ENCODE peak calls at places on chromosomes 5 and 9, in four cellular contexts. One of them, this sample, is unnamed.

GRCh38 chr5:110338336-110339083 is 388.0 kb downstream of the TMEM232 start:
- DNase-seq in stimulated activated CD8-positive, alpha-beta memory T cell treated with anti-CD3 and anti-CD28 coated beads, Interleukin-4, amount 100 ng/mL, for 4 hours: no peak
- DNase-seq in iris pigment epithelial cell: no peak
- DNase-seq in ovary: no peak
- DNase-seq in this sample: no peak

GRCh38 chr5:149740866-149741459 is 10.9 kb downstream of the PPARGC1B start:
- DNase-seq in stimulated activated CD8-positive, alpha-beta memory T cell treated with anti-CD3 and anti-CD28 coated beads, Interleukin-4, amount 100 ng/mL, for 4 hours: no peak
- DNase-seq in iris pigment epithelial cell: no peak
- DNase-seq in ovary: no peak
- DNase-seq in this sample: no peak

GRCh38 chr9:14584571-14584970 is 108.7 kb downstream of the ZDHHC21 start:
- DNase-seq in stimulated activated CD8-positive, alpha-beta memory T cell treated with anti-CD3 and anti-CD28 coated beads, Interleukin-4, amount 100 ng/mL, for 4 hours: no peak
- DNase-seq in iris pigment epithelial cell: peak
- DNase-seq in ovary: no peak
- DNase-seq in this sample: no peak

GRCh38 chr5:82459626-82460025 is 181.5 kb upstream of the RPS23 start:
- DNase-seq in stimulated activated CD8-positive, alpha-beta memory T cell treated with anti-CD3 and anti-CD28 coated beads, Interleukin-4, amount 100 ng/mL, for 4 hours: no peak
- DNase-seq in iris pigment epithelial cell: no peak
- DNase-seq in ovary: no peak
- DNase-seq in this sample: no peak

GRCh38 chr9:87662808-87663528 is 63.0 kb upstream of the CTSL start:
- DNase-seq in stimulated activated CD8-positive, alpha-beta memory T cell treated with anti-CD3 and anti-CD28 coated beads, Interleukin-4, amount 100 ng/mL, for 4 hours: no peak
- DNase-seq in iris pigment epithelial cell: peak
- DNase-seq in ovary: peak
- DNase-seq in this sample: peak

GRCh38 chr9:129239946-129240490 is 62.0 kb upstream of the IER5L start:
- DNase-seq in stimulated activated CD8-positive, alpha-beta memory T cell treated with anti-CD3 and anti-CD28 coated beads, Interleukin-4, amount 100 ng/mL, for 4 hours: no peak
- DNase-seq in iris pigment epithelial cell: no peak
- DNase-seq in ovary: no peak
- DNase-seq in this sample: no peak

GRCh38 chr9:17064558-17064957 is 70.3 kb upstream of the CNTLN start:
- DNase-seq in stimulated activated CD8-positive, alpha-beta memory T cell treated with anti-CD3 and anti-CD28 coated beads, Interleukin-4, amount 100 ng/mL, for 4 hours: no peak
- DNase-seq in iris pigment epithelial cell: no peak
- DNase-seq in ovary: no peak
- DNase-seq in this sample: no peak

GRCh38 chr9:17082343-17082742 is 52.5 kb upstream of the CNTLN start:
- DNase-seq in stimulated activated CD8-positive, alpha-beta memory T cell treated with anti-CD3 and anti-CD28 coated beads, Interleukin-4, amount 100 ng/mL, for 4 hours: no peak
- DNase-seq in iris pigment epithelial cell: peak
- DNase-seq in ovary: peak
- DNase-seq in this sample: no peak

GRCh38 chr5:13664377-13664776 is 280.1 kb downstream of the DNAH5 start:
- DNase-seq in stimulated activated CD8-positive, alpha-beta memory T cell treated with anti-CD3 and anti-CD28 coated beads, Interleukin-4, amount 100 ng/mL, for 4 hours: no peak
- DNase-seq in iris pigment epithelial cell: peak
- DNase-seq in ovary: no peak
- DNase-seq in this sample: no peak

GRCh38 chr9:137277329-137278041 is at the start of gene TOR4A:
- DNase-seq in stimulated activated CD8-positive, alpha-beta memory T cell treated with anti-CD3 and anti-CD28 coated beads, Interleukin-4, amount 100 ng/mL, for 4 hours: no peak
- DNase-seq in iris pigment epithelial cell: peak
- DNase-seq in ovary: peak
- DNase-seq in this sample: no peak

GRCh38 chr9:121133104-121133816 is 58.5 kb downstream of the CNTRL start:
- DNase-seq in stimulated activated CD8-positive, alpha-beta memory T cell treated with anti-CD3 and anti-CD28 coated beads, Interleukin-4, amount 100 ng/mL, for 4 hours: peak
- DNase-seq in iris pigment epithelial cell: no peak
- DNase-seq in ovary: no peak
- DNase-seq in this sample: peak

GRCh38 chr9:4144869-4145268 is 155.0 kb downstream of the GLIS3 start:
- DNase-seq in stimulated activated CD8-positive, alpha-beta memory T cell treated with anti-CD3 and anti-CD28 coated beads, Interleukin-4, amount 100 ng/mL, for 4 hours: no peak
- DNase-seq in iris pigment epithelial cell: peak
- DNase-seq in ovary: no peak
- DNase-seq in this sample: no peak

GRCh38 chr5:97078958-97079357 is 63.5 kb downstream of the LIX1 start:
- DNase-seq in stimulated activated CD8-positive, alpha-beta memory T cell treated with anti-CD3 and anti-CD28 coated beads, Interleukin-4, amount 100 ng/mL, for 4 hours: no peak
- DNase-seq in iris pigment epithelial cell: no peak
- DNase-seq in ovary: no peak
- DNase-seq in this sample: no peak

GRCh38 chr9:88388886-88389617 is 808 bp downstream of the SPIN1 start:
- DNase-seq in stimulated activated CD8-positive, alpha-beta memory T cell treated with anti-CD3 and anti-CD28 coated beads, Interleukin-4, amount 100 ng/mL, for 4 hours: peak
- DNase-seq in iris pigment epithelial cell: peak
- DNase-seq in ovary: peak
- DNase-seq in this sample: no peak

GRCh38 chr5:74647096-74647495 is 6.6 kb upstream of the ENC1 start:
- DNase-seq in stimulated activated CD8-positive, alpha-beta memory T cell treated with anti-CD3 and anti-CD28 coated beads, Interleukin-4, amount 100 ng/mL, for 4 hours: no peak
- DNase-seq in iris pigment epithelial cell: no peak
- DNase-seq in ovary: no peak
- DNase-seq in this sample: no peak

GRCh38 chr9:16192403-16193017 is 639.7 kb downstream of the CCDC171 start:
- DNase-seq in stimulated activated CD8-positive, alpha-beta memory T cell treated with anti-CD3 and anti-CD28 coated beads, Interleukin-4, amount 100 ng/mL, for 4 hours: no peak
- DNase-seq in iris pigment epithelial cell: peak
- DNase-seq in ovary: no peak
- DNase-seq in this sample: no peak

GRCh38 chr5:35133186-35133585 is 85.4 kb upstream of the AGXT2 start:
- DNase-seq in stimulated activated CD8-positive, alpha-beta memory T cell treated with anti-CD3 and anti-CD28 coated beads, Interleukin-4, amount 100 ng/mL, for 4 hours: no peak
- DNase-seq in iris pigment epithelial cell: no peak
- DNase-seq in ovary: no peak
- DNase-seq in this sample: no peak

GRCh38 chr5:93107828-93108520 is 473.0 kb downstream of the NR2F1-AS1 start:
- DNase-seq in stimulated activated CD8-positive, alpha-beta memory T cell treated with anti-CD3 and anti-CD28 coated beads, Interleukin-4, amount 100 ng/mL, for 4 hours: no peak
- DNase-seq in iris pigment epithelial cell: no peak
- DNase-seq in ovary: no peak
- DNase-seq in this sample: no peak

GRCh38 chr5:53456366-53456765 is 24.1 kb upstream of the FST start:
- DNase-seq in stimulated activated CD8-positive, alpha-beta memory T cell treated with anti-CD3 and anti-CD28 coated beads, Interleukin-4, amount 100 ng/mL, for 4 hours: no peak
- DNase-seq in iris pigment epithelial cell: no peak
- DNase-seq in ovary: no peak
- DNase-seq in this sample: no peak

GRCh38 chr9:16601991-16602390 is 268.5 kb downstream of the BNC2 start:
- DNase-seq in stimulated activated CD8-positive, alpha-beta memory T cell treated with anti-CD3 and anti-CD28 coated beads, Interleukin-4, amount 100 ng/mL, for 4 hours: no peak
- DNase-seq in iris pigment epithelial cell: no peak
- DNase-seq in ovary: no peak
- DNase-seq in this sample: no peak

GRCh38 chr5:129120158-129120581 is 25.6 kb downstream of the ISOC1 start:
- DNase-seq in stimulated activated CD8-positive, alpha-beta memory T cell treated with anti-CD3 and anti-CD28 coated beads, Interleukin-4, amount 100 ng/mL, for 4 hours: no peak
- DNase-seq in iris pigment epithelial cell: no peak
- DNase-seq in ovary: no peak
- DNase-seq in this sample: no peak

GRCh38 chr9:77793909-77794308 is 145.8 kb upstream of the GNA14 start:
- DNase-seq in stimulated activated CD8-positive, alpha-beta memory T cell treated with anti-CD3 and anti-CD28 coated beads, Interleukin-4, amount 100 ng/mL, for 4 hours: no peak
- DNase-seq in iris pigment epithelial cell: peak
- DNase-seq in ovary: no peak
- DNase-seq in this sample: peak

GRCh38 chr9:18935521-18935920 is 97.5 kb downstream of the SAXO1 start:
- DNase-seq in stimulated activated CD8-positive, alpha-beta memory T cell treated with anti-CD3 and anti-CD28 coated beads, Interleukin-4, amount 100 ng/mL, for 4 hours: no peak
- DNase-seq in iris pigment epithelial cell: peak
- DNase-seq in ovary: no peak
- DNase-seq in this sample: no peak

GRCh38 chr5:2378976-2379375 is 372.5 kb downstream of the IRX2 start:
- DNase-seq in stimulated activated CD8-positive, alpha-beta memory T cell treated with anti-CD3 and anti-CD28 coated beads, Interleukin-4, amount 100 ng/mL, for 4 hours: no peak
- DNase-seq in iris pigment epithelial cell: no peak
- DNase-seq in ovary: no peak
- DNase-seq in this sample: no peak

GRCh38 chr5:43769576-43770352 is 166.8 kb downstream of the NNT start:
- DNase-seq in stimulated activated CD8-positive, alpha-beta memory T cell treated with anti-CD3 and anti-CD28 coated beads, Interleukin-4, amount 100 ng/mL, for 4 hours: no peak
- DNase-seq in iris pigment epithelial cell: peak
- DNase-seq in ovary: no peak
- DNase-seq in this sample: no peak